ENCODE peak calls at places on chromosomes 6 and 20, in nine cellular contexts. One of them, this sample, is unnamed.

GRCh38 chr6:44342489-44342888 is at the start of gene SPATS1:
- DNase-seq in lower leg skin: no peak
- DNase-seq in NCI-H2081: no peak
- DNase-seq in mesenteric fat pad: no peak
- DNase-seq in iPS-NIHi11: peak; percentile 23
- DNase-seq in brain microvascular endothelial cell: no peak
- DNase-seq in kidney glomerular epithelial cell: no peak
- DNase-seq in nucleus accumbens: peak; percentile 38
- DNase-seq in T-helper 2 cell: no peak
- DNase-seq in this sample: no peak

GRCh38 chr20:49501917-49502316 is 19.4 kb upstream of the KCNB1 start:
- DNase-seq in iPS-NIHi11: peak; percentile 41
- DNase-seq in nucleus accumbens: no peak
- DNase-seq in brain microvascular endothelial cell: peak; percentile 35
- DNase-seq in kidney glomerular epithelial cell: no peak
- DNase-seq in mesenteric fat pad: no peak
- DNase-seq in NCI-H2081: peak; percentile 15
- DNase-seq in T-helper 2 cell: no peak
- DNase-seq in lower leg skin: no peak
- DNase-seq in this sample: no peak

GRCh38 chr6:27866370-27867050 is 45.7 kb downstream of the OR2B2 start:
- DNase-seq in NCI-H2081: no peak
- DNase-seq in kidney glomerular epithelial cell: peak; percentile 69
- DNase-seq in brain microvascular endothelial cell: peak; percentile 38
- DNase-seq in T-helper 2 cell: no peak
- DNase-seq in lower leg skin: no peak
- DNase-seq in iPS-NIHi11: no peak
- DNase-seq in mesenteric fat pad: no peak
- DNase-seq in nucleus accumbens: no peak
- DNase-seq in this sample: peak; percentile 82

GRCh38 chr6:30678964-30679726 is 6.3 kb upstream of the DHX16 start:
- DNase-seq in mesenteric fat pad: peak; percentile 97
- DNase-seq in T-helper 2 cell: peak; percentile 89
- DNase-seq in nucleus accumbens: peak; percentile 89
- DNase-seq in lower leg skin: peak; percentile 73
- DNase-seq in brain microvascular endothelial cell: peak; percentile 69
- DNase-seq in iPS-NIHi11: peak; percentile 88
- DNase-seq in NCI-H2081: peak; percentile 71
- DNase-seq in kidney glomerular epithelial cell: peak; percentile 64
- DNase-seq in this sample: peak; percentile 64

GRCh38 chr6:73156793-73157767 is 68.2 kb downstream of the KHDC1L start:
- DNase-seq in nucleus accumbens: no peak
- DNase-seq in kidney glomerular epithelial cell: no peak
- DNase-seq in iPS-NIHi11: no peak
- DNase-seq in mesenteric fat pad: no peak
- DNase-seq in lower leg skin: no peak
- DNase-seq in brain microvascular endothelial cell: no peak
- DNase-seq in NCI-H2081: no peak
- DNase-seq in T-helper 2 cell: no peak
- DNase-seq in this sample: no peak

GRCh38 chr20:7742479-7742878 is 197.8 kb downstream of the HAO1 start:
- DNase-seq in iPS-NIHi11: no peak
- DNase-seq in brain microvascular endothelial cell: peak; percentile 57
- DNase-seq in NCI-H2081: peak; percentile 73
- DNase-seq in mesenteric fat pad: no peak
- DNase-seq in nucleus accumbens: no peak
- DNase-seq in kidney glomerular epithelial cell: no peak
- DNase-seq in lower leg skin: no peak
- DNase-seq in T-helper 2 cell: no peak
- DNase-seq in this sample: peak; percentile 13

GRCh38 chr6:72212686-72213085 is 326.3 kb downstream of the RIMS1 start:
- DNase-seq in iPS-NIHi11: no peak
- DNase-seq in NCI-H2081: peak; percentile 52
- DNase-seq in lower leg skin: no peak
- DNase-seq in nucleus accumbens: no peak
- DNase-seq in T-helper 2 cell: no peak
- DNase-seq in brain microvascular endothelial cell: no peak
- DNase-seq in mesenteric fat pad: no peak
- DNase-seq in kidney glomerular epithelial cell: no peak
- DNase-seq in this sample: no peak

GRCh38 chr20:13139459-13140150 is 81.5 kb upstream of the ISM1 start:
- DNase-seq in brain microvascular endothelial cell: no peak
- DNase-seq in T-helper 2 cell: no peak
- DNase-seq in iPS-NIHi11: no peak
- DNase-seq in kidney glomerular epithelial cell: no peak
- DNase-seq in nucleus accumbens: no peak
- DNase-seq in mesenteric fat pad: no peak
- DNase-seq in lower leg skin: no peak
- DNase-seq in NCI-H2081: no peak
- DNase-seq in this sample: no peak

GRCh38 chr6:33622456-33623431 is 1.6 kb downstream of the ITPR3 start:
- DNase-seq in mesenteric fat pad: no peak
- DNase-seq in T-helper 2 cell: no peak
- DNase-seq in iPS-NIHi11: no peak
- DNase-seq in NCI-H2081: no peak
- DNase-seq in lower leg skin: no peak
- DNase-seq in brain microvascular endothelial cell: no peak
- DNase-seq in kidney glomerular epithelial cell: no peak
- DNase-seq in nucleus accumbens: no peak
- DNase-seq in this sample: no peak

GRCh38 chr6:120302041-120302440 is 952.5 kb upstream of the MAN1A1 start:
- DNase-seq in nucleus accumbens: no peak
- DNase-seq in iPS-NIHi11: no peak
- DNase-seq in brain microvascular endothelial cell: no peak
- DNase-seq in NCI-H2081: no peak
- DNase-seq in T-helper 2 cell: no peak
- DNase-seq in kidney glomerular epithelial cell: no peak
- DNase-seq in lower leg skin: no peak
- DNase-seq in mesenteric fat pad: no peak
- DNase-seq in this sample: no peak

GRCh38 chr6:26104457-26105108 is 17.4 kb downstream of the HFE start:
- DNase-seq in lower leg skin: no peak
- DNase-seq in brain microvascular endothelial cell: no peak
- DNase-seq in kidney glomerular epithelial cell: no peak
- DNase-seq in T-helper 2 cell: no peak
- DNase-seq in mesenteric fat pad: no peak
- DNase-seq in NCI-H2081: peak; percentile 37
- DNase-seq in nucleus accumbens: no peak
- DNase-seq in iPS-NIHi11: no peak
- DNase-seq in this sample: no peak

GRCh38 chr6:79001415-79001814 is 76.6 kb downstream of the PHIP start:
- DNase-seq in mesenteric fat pad: no peak
- DNase-seq in nucleus accumbens: no peak
- DNase-seq in lower leg skin: no peak
- DNase-seq in iPS-NIHi11: no peak
- DNase-seq in NCI-H2081: no peak
- DNase-seq in brain microvascular endothelial cell: no peak
- DNase-seq in kidney glomerular epithelial cell: no peak
- DNase-seq in T-helper 2 cell: no peak
- DNase-seq in this sample: no peak

GRCh38 chr20:44911264-44911921 is 1.5 kb downstream of the PABPC1L start:
- DNase-seq in kidney glomerular epithelial cell: peak; percentile 5
- DNase-seq in mesenteric fat pad: no peak
- DNase-seq in T-helper 2 cell: peak; percentile 15
- DNase-seq in brain microvascular endothelial cell: peak; percentile 27
- DNase-seq in lower leg skin: no peak
- DNase-seq in iPS-NIHi11: peak; percentile 90
- DNase-seq in NCI-H2081: no peak
- DNase-seq in nucleus accumbens: peak; percentile 17
- DNase-seq in this sample: peak; percentile 51

GRCh38 chr20:5657190-5657872 is 92.9 kb upstream of the SHLD1 start:
- DNase-seq in lower leg skin: peak; percentile 57
- DNase-seq in T-helper 2 cell: no peak
- DNase-seq in mesenteric fat pad: no peak
- DNase-seq in brain microvascular endothelial cell: peak; percentile 95
- DNase-seq in iPS-NIHi11: no peak
- DNase-seq in nucleus accumbens: peak; percentile 11
- DNase-seq in NCI-H2081: no peak
- DNase-seq in kidney glomerular epithelial cell: peak; percentile 77
- DNase-seq in this sample: peak; percentile 86

GRCh38 chr6:26743157-26743821 is 83.7 kb upstream of the ZNF322 start:
- DNase-seq in NCI-H2081: no peak
- DNase-seq in T-helper 2 cell: no peak
- DNase-seq in brain microvascular endothelial cell: peak; percentile 77
- DNase-seq in kidney glomerular epithelial cell: no peak
- DNase-seq in lower leg skin: no peak
- DNase-seq in nucleus accumbens: no peak
- DNase-seq in mesenteric fat pad: no peak
- DNase-seq in iPS-NIHi11: peak; percentile 29
- DNase-seq in this sample: peak; percentile 12

GRCh38 chr6:169337881-169338445 is 84.3 kb upstream of the THBS2 start:
- DNase-seq in brain microvascular endothelial cell: no peak
- DNase-seq in iPS-NIHi11: no peak
- DNase-seq in kidney glomerular epithelial cell: no peak
- DNase-seq in lower leg skin: no peak
- DNase-seq in mesenteric fat pad: no peak
- DNase-seq in NCI-H2081: no peak
- DNase-seq in nucleus accumbens: no peak
- DNase-seq in T-helper 2 cell: no peak
- DNase-seq in this sample: no peak

This sample was measured in fibroblast of the conjunctiva.